ENCODE peak calls at places on chromosome 4, in seven cellular contexts. H is upper lobe of left lung, F is lower lobe of right lung, E is A549, N is choroid plexus epithelial cell, X is mucosa of descending colon, Q is uterus. P is an unnamed sample.

GRCh38 chr4:158895797-158896442 is 127.1 kb downstream of the FNIP2 start:
- DNase-seq in H (no peak), F (no peak), E (no peak), N (peak; percentile 62), X (peak; percentile 35), Q (no peak), P (no peak)

GRCh38 chr4:40548256-40548655 is 81.4 kb downstream of the RBM47 start:
- DNase-seq in H (no peak), F (no peak), E (no peak), N (peak; percentile 31), X (no peak), Q (no peak), P (no peak)

GRCh38 chr4:94486372-94486801 is 34.6 kb downstream of the PDLIM5 start:
- DNase-seq in H (no peak), F (no peak), E (no peak), N (peak; percentile 50), X (no peak), Q (no peak), P (peak; percentile 86)

GRCh38 chr4:31234494-31234893 is 514.3 kb downstream of the PCDH7 start:
- DNase-seq in H (no peak), F (no peak), E (no peak), N (no peak), X (no peak), Q (no peak), P (no peak)

GRCh38 chr4:186726150-186726439 is 2.4 kb upstream of the FAT1 start:
- DNase-seq in H (no peak), F (no peak), E (peak; percentile 18), N (no peak), X (no peak), Q (no peak), P (no peak)

GRCh38 chr4:82515705-82516104 is 46.1 kb downstream of the TMEM150C start:
- DNase-seq in H (no peak), F (no peak), E (no peak), N (peak; percentile 89), X (no peak), Q (no peak), P (peak; percentile 8)

GRCh38 chr4:65033899-65034298 is 624.6 kb upstream of the TECRL start:
- DNase-seq in H (no peak), F (no peak), E (no peak), N (peak; percentile 9), X (no peak), Q (no peak), P (no peak)

GRCh38 chr4:2825740-2826139 is 17.9 kb upstream of the ADD1 start:
- DNase-seq in H (peak; percentile 66), F (peak; percentile 44), E (no peak), N (no peak), X (no peak), Q (no peak), P (no peak)

GRCh38 chr4:54092800-54093608 is 7.0 kb upstream of the GSX2 start:
- DNase-seq in H (peak; percentile 41), F (no peak), E (no peak), N (no peak), X (no peak), Q (no peak), P (no peak)

GRCh38 chr4:180790471-180790870 is 1452.7 kb upstream of the TENM3 start:
- DNase-seq in H (no peak), F (no peak), E (no peak), N (no peak), X (no peak), Q (no peak), P (no peak)

GRCh38 chr4:110830461-110830860 is 207.6 kb upstream of the PITX2 start:
- DNase-seq in H (no peak), F (no peak), E (no peak), N (no peak), X (no peak), Q (no peak), P (no peak)

GRCh38 chr4:57163530-57164459 is 53.6 kb upstream of the IGFBP7 start:
- DNase-seq in H (peak; percentile 96), F (peak; percentile 82), E (peak; percentile 38), N (peak; percentile 90), X (peak; percentile 85), Q (peak; percentile 85), P (peak; percentile 50)

GRCh38 chr4:83034630-83035494 is at the start of gene COPS4:
- DNase-seq in H (peak; percentile 91), F (peak; percentile 98), E (peak; percentile 87), N (peak; percentile 100), X (peak; percentile 97), Q (peak; percentile 95), P (peak; percentile 100)

GRCh38 chr4:95693594-95693993 is 144.8 kb upstream of the UNC5C start:
- DNase-seq in H (no peak), F (no peak), E (no peak), N (peak; percentile 71), X (no peak), Q (no peak), P (no peak)

DNA sequence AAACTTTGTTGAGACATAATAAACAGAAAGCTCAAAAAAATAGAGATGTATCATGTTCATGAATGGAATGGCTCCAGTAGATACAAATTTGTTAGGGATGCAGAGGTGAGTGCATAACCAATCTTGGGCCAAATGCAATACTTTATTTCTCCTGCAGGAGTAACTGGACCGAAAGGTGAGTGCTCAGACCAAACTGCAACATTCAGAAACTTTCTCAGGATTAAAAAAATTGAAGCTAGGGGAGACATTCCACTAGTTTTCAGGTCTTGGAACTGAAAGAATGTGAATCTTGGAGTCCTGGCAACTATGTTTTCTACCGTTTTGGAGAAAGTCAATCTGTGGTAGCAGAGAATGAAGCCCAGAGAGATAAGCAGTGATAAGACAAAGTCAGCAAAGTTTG is 21.2 kb upstream of the LCORL start:
- DNase-seq in H (no peak), F (no peak), E (no peak), N (no peak), X (no peak), Q (no peak), P (no peak)
- TF ChIP-seq CTCF in H (no peak), F (no peak), E (no peak), N (peak; percentile 40), X (no peak), Q (no peak), P (peak; percentile 40)

GRCh38 chr4:52371861-52372260 is 287.2 kb downstream of the USP46 start:
- DNase-seq in H (no peak), F (no peak), E (no peak), N (no peak), X (no peak), Q (no peak), P (no peak)

GRCh38 chr4:52370576-52370975 is 288.5 kb downstream of the USP46 start:
- DNase-seq in H (no peak), F (no peak), E (no peak), N (no peak), X (no peak), Q (no peak), P (no peak)

GRCh38 chr4:52372269-52372668 is 286.8 kb downstream of the USP46 start:
- DNase-seq in H (no peak), F (no peak), E (no peak), N (no peak), X (no peak), Q (no peak), P (no peak)

GRCh38 chr4:52368895-52369294 is 290.2 kb downstream of the USP46 start:
- DNase-seq in H (no peak), F (no peak), E (no peak), N (no peak), X (no peak), Q (no peak), P (no peak)

DNA sequence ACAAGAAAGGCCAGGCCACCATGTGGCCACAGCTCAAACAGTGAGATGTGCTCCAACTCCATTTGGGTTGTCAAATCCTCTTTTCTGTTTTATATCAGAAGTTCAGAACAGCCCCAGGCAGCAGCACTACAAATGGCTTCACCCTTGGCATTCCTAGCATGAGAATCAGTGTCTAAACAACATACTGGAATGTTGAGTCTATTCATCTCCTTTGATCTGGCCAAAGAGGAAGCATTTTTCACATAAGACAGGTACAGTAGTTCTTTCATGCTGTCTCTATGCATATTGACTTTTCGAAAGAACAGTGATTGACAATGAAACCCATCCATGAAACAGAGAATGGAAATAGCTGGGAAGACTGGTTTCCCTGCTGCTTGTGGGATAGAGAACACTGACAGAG is 289.5 kb downstream of the USP46 start:
- DNase-seq in H (no peak), F (no peak), E (no peak), N (no peak), X (no peak), Q (no peak), P (no peak)
- H3K4me3 ChIP-seq in H (no peak overlapping the region), F (no peak overlapping the region), E (no peak overlapping the region), N (no peak overlapping the region), X (no peak overlapping the region), Q (no peak overlapping the region), P (no peak overlapping the region)

DNA sequence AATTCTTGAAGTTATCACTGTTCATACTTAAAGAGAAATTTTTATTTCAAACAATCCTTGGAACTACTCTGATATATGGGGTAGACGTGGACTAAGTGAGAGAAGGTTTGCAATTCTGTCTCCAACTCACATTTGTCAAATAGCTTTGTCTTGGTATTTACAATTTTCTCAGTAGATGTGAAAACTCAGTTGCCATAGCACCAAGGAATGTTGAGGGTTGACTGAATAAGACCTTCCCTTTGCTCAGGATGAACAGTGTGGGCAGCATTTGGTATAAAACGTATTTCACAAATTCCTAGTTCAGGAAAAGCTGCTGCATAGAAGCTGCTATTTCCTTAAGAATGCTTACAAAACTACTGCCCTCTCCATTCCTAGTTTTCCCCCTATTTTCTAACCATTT is 399.5 kb downstream of the NKX6-1 start:
- DNase-seq in H (no peak), F (no peak), E (no peak), N (no peak), X (no peak), Q (no peak), P (peak; percentile 19)
- TF ChIP-seq CTCF in H (no peak), F (no peak), E (no peak), N (no peak), X (no peak), Q (no peak), P (no peak)

DNA sequence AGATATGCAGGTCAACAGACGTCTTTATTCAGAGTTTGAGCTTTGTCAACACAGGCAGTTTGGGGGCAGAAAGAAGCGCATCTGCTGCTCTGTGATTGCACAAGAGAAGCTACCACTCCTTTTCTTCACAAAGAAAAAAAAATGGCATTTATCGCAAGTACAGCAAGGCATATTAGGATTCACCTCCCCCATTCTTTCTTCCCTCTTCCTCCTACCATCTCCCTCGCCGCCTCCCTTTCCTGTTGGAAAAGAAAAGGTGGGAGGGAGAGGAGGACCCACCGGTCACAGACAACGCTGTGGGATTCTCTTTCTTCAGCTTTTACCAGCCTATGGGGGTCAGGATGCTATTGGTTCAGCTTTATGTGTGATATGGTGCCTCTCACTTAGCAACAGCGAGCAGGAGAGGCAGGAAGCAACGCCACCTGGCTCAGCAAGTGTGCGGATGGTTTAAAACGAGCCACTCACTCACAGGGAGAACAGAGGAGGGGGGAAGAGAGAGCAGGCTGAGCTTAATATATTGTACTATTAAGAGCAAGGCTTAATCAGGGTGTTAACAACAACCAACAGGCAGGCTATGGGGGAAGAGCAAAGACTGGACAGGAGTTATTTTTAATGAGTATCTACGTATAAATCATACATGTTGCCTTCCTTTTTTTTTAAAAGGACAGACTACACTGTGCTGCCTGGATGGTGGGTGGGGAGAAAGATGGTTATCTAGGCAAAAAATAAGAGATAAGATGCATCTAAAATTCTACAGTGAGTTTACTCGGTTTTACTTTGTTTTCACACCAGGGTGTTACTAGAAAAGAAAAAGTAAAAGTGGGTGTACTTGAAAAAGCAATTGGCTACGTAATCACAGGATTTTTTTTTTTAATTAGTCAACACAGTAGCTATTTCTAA is 104.7 kb downstream of the MAML3 start:
- DNase-seq in H (no peak), F (no peak), E (peak; percentile 48), N (peak; percentile 69), X (peak; percentile 67), Q (peak; percentile 64), P (no peak)
- H3K4me3 ChIP-seq in H (peak overlapping the region; percentile 19), F (peak overlapping the region; percentile 43), E (peak overlapping the region; percentile 35), N (peak overlapping the region; percentile 57), X (no peak overlapping the region), Q (peak overlapping the region; percentile 38), P (peak overlapping the region; percentile 29)

GRCh38 chr4:119039779-119040178 is 95.9 kb upstream of the MYOZ2 start:
- DNase-seq in H (peak; percentile 8), F (no peak), E (no peak), N (peak; percentile 20), X (no peak), Q (no peak), P (no peak)
- TF ChIP-seq CTCF in H (no peak), F (no peak), E (no peak), N (peak; percentile 43), X (no peak), Q (no peak), P (peak; percentile 19)